ENCODE peak calls at places on chromosomes 16 and 17, in four cellular contexts. T is left colon, E is mesothelial cell of epicardium, N is NCI-H2107. P is an unnamed sample.

GRCh38 chr16:72179592-72179991 is 7.6 kb upstream of the PMFBP1 start:
- DNase-seq in E (no peak), T (no peak), N (no peak), P (peak; percentile 11)

GRCh38 chr17:75315541-75316243 is 26.5 kb upstream of the SLC25A19 start:
- DNase-seq in N (no peak), E (no peak), T (no peak), P (no peak)

GRCh38 chr17:1709403-1709891 is 730 bp downstream of the TLCD2 start:
- DNase-seq in T (peak; percentile 53), E (no peak), N (no peak), P (peak; percentile 49)

GRCh38 chr16:86874141-86874540 is 295.8 kb downstream of the FOXL1 start:
- DNase-seq in T (no peak), E (no peak), N (no peak), P (peak; percentile 52)

GRCh38 chr16:5882087-5882661 is 784.6 kb upstream of the EEF2KMT start:
- DNase-seq in E (no peak), T (no peak), N (no peak), P (no peak)

GRCh38 chr17:2157081-2157480 is 102.2 kb downstream of the HIC1 start:
- DNase-seq in E (no peak), T (no peak), N (no peak), P (no peak)

GRCh38 chr17:72118588-72119279 is 2.1 kb upstream of the SOX9 start:
- DNase-seq in T (peak; percentile 73), E (peak; percentile 83), N (peak; percentile 47), P (peak; percentile 88)

GRCh38 chr17:80605326-80606066 is 60.9 kb downstream of the RPTOR start:
- DNase-seq in E (no peak), T (no peak), N (no peak), P (peak; percentile 60)

GRCh38 chr16:1972490-1972877 is 631 bp downstream of the TBL3 start:
- DNase-seq in T (peak; percentile 43), N (no peak), E (no peak), P (peak; percentile 60)

GRCh38 chr17:75689441-75689873 is 22.3 kb downstream of the SAP30BP start:
- DNase-seq in E (no peak), N (no peak), T (no peak), P (no peak)

GRCh38 chr17:40461774-40462342 is 18.6 kb downstream of the IGFBP4 start:
- DNase-seq in E (no peak), T (no peak), N (no peak), P (peak; percentile 17)

GRCh38 chr17:74893936-74894671 is 671 bp upstream of the FADS6 start:
- DNase-seq in T (no peak), E (no peak), N (no peak), P (peak; percentile 4)

GRCh38 chr17:45428954-45429337 is 3.7 kb downstream of the ARHGAP27 start:
- DNase-seq in T (no peak), N (no peak), E (no peak), P (no peak)

GRCh38 chr17:78079253-78079652 is 49.3 kb downstream of the TMC6 start:
- DNase-seq in E (no peak), T (no peak), N (no peak), P (no peak)

GRCh38 chr16:30615358-30616076 is 5.3 kb upstream of the ZNF689 start:
- DNase-seq in T (peak; percentile 87), E (no peak), N (no peak), P (peak; percentile 45)